ENCODE peak calls at places on chromosome 14, in ten cellular contexts. W is hepatocyte, M is cardiac muscle cell, P is tibial artery, O is esophagus squamous epithelium, B is K562, F is GM23338, V is transverse colon, H is thoracic aorta, A is upper lobe of left lung. S is an unnamed sample.

GRCh38 chr14:35818346-35819115 is 7.6 kb upstream of the BRMS1L start:
- DNase-seq in W (peak; percentile 59), M (peak; percentile 50), P (no peak), O (no peak), B (peak; percentile 39), F (peak; percentile 75), V (peak; percentile 32), H (no peak), A (no peak), S (no peak)

GRCh38 chr14:50839048-50839447 is 8.1 kb upstream of the NIN start:
- DNase-seq in W (no peak), M (no peak), P (no peak), O (no peak), B (no peak), F (no peak), V (no peak), H (no peak), A (no peak), S (no peak)

GRCh38 chr14:30966415-30967363 is 58.8 kb upstream of the AP4S1 start:
- DNase-seq in W (no peak), M (no peak), P (no peak), O (no peak), B (peak; percentile 7), F (no peak), V (no peak), H (no peak), A (no peak), S (no peak)

GRCh38 chr14:103683139-103683538 is 32.1 kb downstream of the XRCC3 start:
- DNase-seq in W (no peak), M (no peak), P (no peak), O (no peak), B (no peak), F (no peak), V (no peak), H (no peak), A (no peak), S (no peak)

GRCh38 chr14:53004976-53005375 is 54.1 kb upstream of the FERMT2 start:
- DNase-seq in W (no peak), M (no peak), P (no peak), O (no peak), B (no peak), F (no peak), V (no peak), H (no peak), A (no peak), S (no peak)

GRCh38 chr14:95137804-95138167 is 19.5 kb downstream of the DICER1 start:
- DNase-seq in W (no peak), M (no peak), P (no peak), O (no peak), B (no peak), F (no peak), V (peak; percentile 33), H (no peak), A (no peak), S (no peak)

GRCh38 chr14:42140001-42140400 is 533.3 kb downstream of the LRFN5 start:
- DNase-seq in W (no peak), M (no peak), P (no peak), O (no peak), B (no peak), F (no peak), V (no peak), H (no peak), A (no peak), S (no peak)

GRCh38 chr14:27427796-27428195 is 830.0 kb upstream of the NOVA1 start:
- DNase-seq in W (no peak), M (no peak), P (no peak), O (no peak), B (no peak), F (no peak), V (no peak), H (no peak), A (no peak), S (no peak)

GRCh38 chr14:49796025-49796424 is 28.1 kb downstream of the KLHDC2 start:
- DNase-seq in W (no peak), M (no peak), P (no peak), O (no peak), B (no peak), F (no peak), V (no peak), H (no peak), A (no peak), S (no peak)

GRCh38 chr14:51368721-51369163 is 128.7 kb downstream of the TMX1 start:
- DNase-seq in W (peak; percentile 14), M (no peak), P (no peak), O (no peak), B (no peak), F (peak; percentile 19), V (no peak), H (no peak), A (no peak), S (no peak)

DNA sequence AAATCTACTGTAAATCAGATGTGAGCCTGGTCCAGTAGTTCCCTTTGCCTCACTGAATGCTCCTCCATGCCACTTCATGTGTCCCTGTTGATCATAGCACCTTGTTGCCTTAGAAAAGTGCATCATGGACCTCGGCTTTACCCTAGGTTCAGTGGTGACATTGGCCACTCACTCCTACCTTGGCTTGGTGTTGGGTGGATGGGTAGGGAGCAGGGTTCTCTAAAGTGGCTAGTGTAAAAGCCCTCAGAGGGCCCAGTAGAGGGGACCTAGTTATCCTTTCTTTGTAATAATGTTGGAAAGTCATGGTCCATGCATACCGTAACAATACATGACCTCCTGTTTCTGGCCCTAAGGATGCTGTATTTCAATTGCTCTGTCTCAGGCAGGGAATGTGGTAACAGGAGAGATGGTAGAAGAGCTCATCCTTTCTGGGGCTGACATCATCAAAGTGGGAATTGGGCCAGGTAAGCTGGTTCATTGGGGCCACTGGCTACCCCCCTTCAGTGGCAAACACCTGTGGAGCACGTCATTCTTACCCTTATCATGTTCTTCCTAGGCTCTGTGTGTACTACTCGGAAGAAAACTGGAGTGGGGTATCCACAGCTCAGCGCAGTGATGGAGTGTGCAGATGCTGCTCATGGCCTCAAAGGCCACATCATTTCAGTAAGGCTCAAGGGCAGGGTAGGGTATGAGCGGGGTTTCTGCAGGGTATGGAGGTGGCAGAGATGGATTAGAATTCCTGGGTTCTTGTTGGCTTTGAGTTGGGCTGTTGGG is 4.1 kb downstream of the GMPR2 start:
- DNase-seq in W (no peak), M (no peak), P (peak; percentile 32), O (no peak), B (no peak), F (no peak), V (no peak), H (no peak), A (no peak), S (no peak)
- H3K27me3 ChIP-seq in W (no peaks in the 10 kb centered on the region), M (no peaks in the 10 kb centered on the region), P (no peaks in the 10 kb centered on the region), O (no peaks in the 10 kb centered on the region), B (no peaks in the 10 kb centered on the region), F (no peaks in the 10 kb centered on the region), V (no peaks in the 10 kb centered on the region), H (no peaks in the 10 kb centered on the region), A (no peaks in the 10 kb centered on the region), S (no peaks in the 10 kb centered on the region)

DNA sequence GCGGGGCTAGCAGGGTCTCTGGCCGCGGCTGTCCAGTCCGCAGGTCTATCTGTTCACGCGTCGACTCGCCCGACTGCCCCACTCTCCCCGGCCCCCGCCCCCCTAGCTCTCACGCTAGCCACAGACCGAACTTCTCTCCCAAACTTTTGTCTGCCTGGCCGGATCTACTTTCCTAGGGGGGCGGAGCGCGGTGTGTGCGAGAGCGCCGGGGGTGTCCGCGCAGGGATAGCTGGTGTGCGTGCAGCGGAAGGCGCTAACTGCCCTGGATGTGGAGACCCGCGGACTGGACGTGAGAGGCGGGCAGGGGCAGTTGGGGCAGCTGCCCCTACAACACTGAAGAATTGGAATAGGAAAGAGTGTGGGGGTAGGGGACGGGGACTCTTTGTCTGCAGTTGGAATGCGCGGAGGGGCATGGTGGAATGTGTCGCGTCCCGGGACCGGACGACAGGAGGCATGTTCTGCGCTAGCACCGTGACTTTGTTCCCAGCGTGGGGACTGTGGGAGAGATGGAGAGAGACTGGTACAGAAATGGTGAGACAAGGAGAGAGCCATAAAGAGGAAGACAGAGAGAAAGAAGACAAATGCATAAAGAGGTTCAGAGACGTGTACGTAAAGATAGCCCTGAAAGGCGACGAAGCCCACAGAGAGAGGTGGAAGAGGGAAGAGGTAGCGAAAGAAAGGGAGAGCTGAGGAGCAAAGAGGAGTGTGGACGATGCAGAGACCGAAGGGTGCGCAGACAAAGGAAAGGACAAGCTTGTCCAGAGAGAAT is at the start of gene AJUBA:
- DNase-seq in W (peak; percentile 93), M (peak; percentile 92), P (peak; percentile 95), O (peak; percentile 37), B (peak; percentile 94), F (peak; percentile 96), V (peak; percentile 86), H (peak; percentile 64), A (peak; percentile 92), S (peak; percentile 90)
- TF ChIP-seq CTCF in W (no peak), M (no peak), P (no peak), O (no peak), B (no peak), F (no peak), V (no peak), H (no peak), A (no peak), S (no peak)

DNA sequence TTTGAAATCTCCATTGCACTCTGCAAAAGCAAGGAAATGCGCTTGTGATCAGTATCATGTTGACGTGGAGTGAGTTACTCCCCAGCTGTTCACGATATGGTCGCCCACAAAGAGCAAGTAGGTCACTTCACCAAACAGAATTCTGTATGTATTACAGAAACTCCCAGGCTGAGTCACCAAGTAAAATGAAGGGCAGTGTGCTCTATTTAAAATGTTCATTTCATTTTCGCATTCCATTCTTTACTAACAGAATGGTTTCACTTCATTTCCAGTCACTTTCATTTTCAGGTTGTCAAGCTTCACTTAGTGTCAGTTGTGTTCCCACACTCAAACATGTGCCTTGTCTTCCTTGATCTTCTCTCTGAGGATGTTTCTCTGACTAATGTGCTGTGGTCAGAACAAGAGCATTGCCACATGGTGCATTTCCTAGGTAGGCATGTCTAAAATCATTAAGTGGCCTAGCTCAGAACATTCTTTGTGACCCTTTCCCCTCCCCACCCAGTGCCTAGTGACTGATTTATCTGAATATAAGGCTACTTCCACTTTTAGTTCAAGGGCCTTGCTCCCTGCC is 391.2 kb downstream of the RAD51B start:
- DNase-seq in W (peak; percentile 25), M (peak; percentile 29), P (no peak), O (no peak), B (peak; percentile 49), F (no peak), V (no peak), H (no peak), A (no peak), S (no peak)
- H3K4me3 ChIP-seq in W (no peak overlapping the region), M (no peak overlapping the region), P (peak overlapping the region; percentile 22), O (no peak overlapping the region), B (no peak overlapping the region), F (no peak overlapping the region), V (no peak overlapping the region), H (peak overlapping the region; percentile 37), A (no peak overlapping the region), S (peak overlapping the region; percentile 31)

DNA sequence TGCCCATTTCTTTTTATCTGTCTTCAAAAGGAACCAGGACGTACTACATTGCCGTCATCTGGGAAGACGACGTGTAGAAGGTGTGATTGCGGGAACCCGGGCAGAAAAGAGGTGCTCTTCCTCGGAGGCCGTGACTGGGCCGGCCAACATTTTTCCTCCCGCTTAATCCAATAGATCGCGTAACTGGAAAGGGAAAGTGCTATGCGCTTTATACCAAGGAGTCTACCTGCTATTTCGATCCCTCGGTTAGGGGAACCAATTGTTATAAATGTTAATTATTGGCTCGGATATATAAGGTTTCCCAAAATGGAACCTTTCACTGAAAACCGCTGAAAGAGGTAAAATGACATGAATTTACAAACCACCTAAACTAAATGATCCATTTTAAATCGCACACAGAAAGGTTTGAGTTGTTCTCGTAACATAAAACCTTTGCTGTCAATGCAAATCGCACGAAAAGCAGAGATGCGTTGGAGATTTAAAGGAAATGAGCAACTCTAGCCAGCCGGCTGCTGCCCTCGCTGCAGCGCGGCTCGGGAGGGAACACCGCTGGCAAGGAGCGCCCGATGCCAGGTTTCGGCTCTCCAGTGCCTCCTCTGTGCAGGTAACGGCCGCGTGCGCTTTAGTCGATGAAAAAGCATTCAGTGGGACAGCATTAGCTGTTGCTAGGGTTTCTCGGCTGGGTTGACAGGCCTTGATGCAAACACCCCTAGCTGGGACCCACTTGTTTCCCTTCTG is 2.8 kb upstream of the SIX1 start:
- DNase-seq in W (peak; percentile 23), M (no peak), P (no peak), O (no peak), B (no peak), F (peak; percentile 71), V (no peak), H (no peak), A (peak; percentile 65), S (no peak)
- H3K27me3 ChIP-seq in W (peaks cover 98% of the 10 kb centered on the region), M (peaks cover 100% of the 10 kb centered on the region), P (no peaks in the 10 kb centered on the region), O (peaks cover 58% of the 10 kb centered on the region), B (no peaks in the 10 kb centered on the region), F (peaks cover 100% of the 10 kb centered on the region), V (peaks cover 100% of the 10 kb centered on the region), H (peaks cover 9% of the 10 kb centered on the region), A (peaks cover 86% of the 10 kb centered on the region), S (peaks cover 99% of the 10 kb centered on the region)